ENCODE peak calls at places on chromosome X, in five cellular contexts. G is kidney, Y is sigmoid colon, F is retinal pigment epithelial cell, A is pancreas. N is an unnamed sample.

GRCh38 chrX:107935200-107935599 is 47.0 kb downstream of the TEX13B start:
- DNase-seq in G (no peak), Y (no peak), F (peak; percentile 74), A (no peak), N (no peak)

GRCh38 chrX:151397741-151398070 is 700 bp downstream of the VMA21 start:
- DNase-seq in G (no peak), Y (no peak), F (no peak), A (no peak), N (no peak)

GRCh38 chrX:56385336-56385735 is 153.2 kb downstream of the KLF8 start:
- DNase-seq in G (no peak), Y (no peak), F (no peak), A (no peak), N (no peak)

GRCh38 chrX:112536544-112536943 is 143.2 kb downstream of the LHFPL1 start:
- DNase-seq in G (no peak), Y (no peak), F (no peak), A (no peak), N (no peak)

GRCh38 chrX:51860679-51861078 is 32.7 kb upstream of the MAGED1 start:
- DNase-seq in G (no peak), Y (no peak), F (no peak), A (no peak), N (no peak)

GRCh38 chrX:94676285-94676684 is 1002.3 kb downstream of the FAM133A start:
- DNase-seq in G (no peak), Y (no peak), F (no peak), A (no peak), N (no peak)

GRCh38 chrX:69232945-69233344 is 67.7 kb upstream of the PJA1 start:
- DNase-seq in G (no peak), Y (no peak), F (peak; percentile 16), A (no peak), N (no peak)

GRCh38 chrX:71603618-71604017 is 14.7 kb downstream of the CXCR3 start:
- DNase-seq in G (no peak), Y (no peak), F (no peak), A (no peak), N (no peak)

GRCh38 chrX:22090181-22090580 is 58.1 kb downstream of the PHEX start:
- DNase-seq in G (no peak), Y (no peak), F (no peak), A (no peak), N (no peak)

GRCh38 chrX:51459125-51459524 is 37.3 kb downstream of the NUDT11 start:
- DNase-seq in G (no peak), Y (no peak), F (no peak), A (no peak), N (peak; percentile 8)

GRCh38 chrX:132209527-132209926 is 9.7 kb downstream of the RAP2C start:
- DNase-seq in G (no peak), Y (no peak), F (no peak), A (no peak), N (no peak)

GRCh38 chrX:154717824-154718223 is 33.1 kb downstream of the GAB3 start:
- DNase-seq in G (no peak), Y (no peak), F (no peak), A (no peak), N (no peak)

GRCh38 chrX:111039606-111040005 is 56.4 kb upstream of the PAK3 start:
- DNase-seq in G (no peak), Y (no peak), F (no peak), A (no peak), N (no peak)

GRCh38 chrX:28582494-28582893 is 4.8 kb upstream of the IL1RAPL1 start:
- DNase-seq in G (no peak), Y (no peak), F (no peak), A (no peak), N (no peak)

GRCh38 chrX:139720136-139720535 is 12.2 kb upstream of the MCF2 start:
- DNase-seq in G (no peak), Y (no peak), F (peak; percentile 25), A (no peak), N (peak; percentile 18)

GRCh38 chrX:38768079-38768478 is 33.2 kb upstream of the MID1IP1 start:
- DNase-seq in G (no peak), Y (no peak), F (no peak), A (no peak), N (peak; percentile 6)

GRCh38 chrX:20585782-20586181 is 319.1 kb upstream of the RPS6KA3 start:
- DNase-seq in G (no peak), Y (no peak), F (no peak), A (no peak), N (no peak)

GRCh38 chrX:24149346-24150050 is at the start of gene ZFX:
- DNase-seq in G (peak; percentile 95), Y (peak; percentile 90), F (no peak), A (peak; percentile 85), N (peak; percentile 39)

GRCh38 chrX:130098202-130098552 is 12.1 kb downstream of the ELF4 start:
- DNase-seq in G (peak; percentile 6), Y (no peak), F (no peak), A (no peak), N (no peak)

DNA sequence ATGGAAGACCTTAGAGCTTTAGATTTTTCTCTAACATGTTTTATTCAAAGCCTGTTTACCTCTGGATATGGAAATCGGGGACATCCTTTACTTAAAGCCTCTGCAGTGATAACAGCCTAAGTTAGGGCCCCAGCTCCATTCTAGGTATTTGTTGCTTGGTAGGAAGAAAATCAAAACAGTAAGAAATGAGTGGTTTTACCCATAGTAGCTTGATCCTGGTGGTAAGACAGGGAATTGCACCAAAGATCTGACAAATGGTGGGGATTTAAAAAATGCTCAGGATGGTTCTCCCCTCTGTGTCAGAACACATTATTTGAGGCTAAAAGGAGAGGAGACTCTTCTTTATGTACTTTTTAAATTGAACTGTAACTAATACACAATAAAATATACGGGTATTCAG is 52.4 kb downstream of the AFF2 start:
- DNase-seq in G (no peak), Y (no peak), F (no peak), A (no peak), N (no peak)
- TF ChIP-seq CTCF in G (no peak), Y (no peak), F (peak; percentile 38), A (no peak), N (peak; percentile 25)

DNA sequence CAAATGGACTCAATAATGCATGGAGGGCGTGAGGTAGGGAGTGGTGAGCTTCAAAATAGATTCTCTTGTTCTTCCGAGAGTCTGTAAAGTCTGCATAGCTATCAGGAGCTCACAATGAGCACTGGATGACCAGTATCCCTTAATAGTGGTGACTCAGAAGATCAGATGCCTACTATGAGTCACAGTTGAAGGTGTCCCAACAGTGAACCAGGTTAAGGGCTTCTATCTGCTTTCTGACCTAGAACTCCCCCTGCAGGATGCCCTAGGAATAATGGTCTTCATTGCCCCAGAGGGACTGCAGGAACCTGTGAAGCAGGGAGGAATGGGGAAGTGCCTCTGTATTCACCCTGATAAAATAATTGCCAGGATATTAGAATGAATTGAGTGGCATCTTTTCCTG is 22.1 kb downstream of the DGKK start:
- DNase-seq in G (no peak), Y (no peak), F (no peak), A (no peak), N (no peak)
- TF ChIP-seq CTCF in G (no peak), Y (no peak), F (no peak), A (no peak), N (no peak)

GRCh38 chrX:2928583-2929434 is at the start of gene ARSD:
- DNase-seq in G (peak; percentile 99), Y (peak; percentile 96), F (peak; percentile 84), A (peak; percentile 94), N (peak; percentile 72)
- TF ChIP-seq CTCF in G (no peak), Y (no peak), F (no peak), A (no peak), N (no peak)

GRCh38 chrX:8724176-8724757 is 7.7 kb downstream of the ANOS1 start:
- DNase-seq in G (no peak), Y (no peak), F (no peak), A (no peak), N (no peak)
- TF ChIP-seq CTCF in G (no peak), Y (no peak), F (peak; percentile 32), A (no peak), N (no peak)

GRCh38 chrX:48493890-48494364 is 14.9 kb upstream of the PORCN start:
- DNase-seq in G (peak; percentile 59), Y (no peak), F (no peak), A (no peak), N (peak; percentile 35)
- TF ChIP-seq CTCF in G (peak; percentile 24), Y (no peak), F (peak; percentile 45), A (no peak), N (peak; percentile 62)

N was measured in HFFc6.